ENCODE peak calls at places on chromosomes 1 and 21, in seven cellular contexts. F is brain microvascular endothelial cell, H is astrocyte, Q is hepatocyte, K is foreskin fibroblast, S is mammary epithelial cell, X is A549. N is an unnamed sample.
A peak's percentile ranks its signal among the peaks of the same experiment; 100 is the strongest.

GRCh38 chr1:55428944-55429931 is 214.1 kb upstream of the USP24 start:
- DNase-seq in S (peak; percentile 95), K (peak; percentile 100), Q (peak; percentile 91), H (peak; percentile 100), X (peak; percentile 95), F (peak; percentile 100), N (peak; percentile 100)

GRCh38 chr1:15668089-15668754 is 15.9 kb upstream of the PLEKHM2 start:
- DNase-seq in X (no peak), S (no peak), H (no peak), Q (peak; percentile 20), K (no peak), F (peak; percentile 7), N (no peak)

GRCh38 chr1:197841828-197842573 is 60.4 kb upstream of the C1orf53 start:
- DNase-seq in H (no peak), Q (no peak), S (no peak), X (no peak), K (peak; percentile 75), F (no peak), N (no peak)

GRCh38 chr1:206770531-206771352 is at the start of gene IL19:
- DNase-seq in Q (no peak), X (no peak), F (no peak), H (peak; percentile 81), K (no peak), S (peak; percentile 21), N (no peak)

GRCh38 chr1:86546787-86547221 is at the start of gene CLCA4:
- DNase-seq in X (no peak), H (no peak), Q (no peak), F (no peak), K (no peak), S (peak; percentile 88), N (no peak)

GRCh38 chr1:25157846-25158245 is 74.5 kb downstream of the SYF2 start:
- DNase-seq in Q (no peak), K (no peak), H (no peak), X (no peak), F (no peak), S (no peak), N (no peak)

GRCh38 chr21:43928726-43929125 is 63.7 kb downstream of the AGPAT3 start:
- DNase-seq in H (no peak), K (no peak), F (no peak), Q (no peak), X (no peak), S (no peak), N (no peak)

GRCh38 chr1:17218939-17219338 is 14.0 kb downstream of the PADI1 start:
- DNase-seq in F (no peak), H (no peak), S (no peak), Q (no peak), X (no peak), K (no peak), N (no peak)

GRCh38 chr1:94048413-94049164 is 72.4 kb downstream of the ABCA4 start:
- DNase-seq in H (no peak), S (no peak), K (peak; percentile 50), X (no peak), F (peak; percentile 77), Q (no peak), N (peak; percentile 85)

DNA sequence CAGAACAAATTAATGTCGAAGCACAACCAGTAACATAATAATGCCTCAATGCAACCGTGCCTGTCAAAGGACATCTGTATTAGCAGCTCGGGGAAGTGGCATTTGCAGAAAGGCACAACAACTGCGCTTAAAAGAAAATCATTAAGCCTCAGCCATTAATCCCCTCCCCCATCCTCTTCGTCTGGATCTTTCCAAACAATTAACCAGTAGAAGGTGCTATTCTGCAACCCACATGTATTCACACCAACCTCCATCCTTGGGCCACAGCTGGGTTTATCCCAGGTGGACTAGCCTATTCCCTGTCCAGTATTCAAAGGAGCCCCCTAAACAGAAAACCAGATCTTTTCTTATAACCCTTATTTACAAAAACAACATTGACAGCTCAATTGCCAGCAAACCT is 2.6 kb downstream of the RERE start:
- DNase-seq in K (no peak), S (peak; percentile 29), F (no peak), H (no peak), Q (peak; percentile 43), X (no peak), N (no peak)
- H3K4me3 ChIP-seq in K (no peak overlapping the region), S (no peak overlapping the region), F (no peak overlapping the region), H (no peak overlapping the region), Q (peak overlapping the region; percentile 77), X (no peak overlapping the region), N (no peak overlapping the region)

GRCh38 chr1:219837274-219837993 is 90.9 kb downstream of the SLC30A10 start:
- DNase-seq in Q (peak; percentile 71), H (peak; percentile 36), X (peak; percentile 37), K (peak; percentile 75), S (peak; percentile 42), F (peak; percentile 46), N (peak; percentile 23)
- TF ChIP-seq CTCF in Q (peak; percentile 80), H (peak; percentile 74), X (peak; percentile 78), K (peak; percentile 46), S (peak; percentile 51), F (peak; percentile 71), N (peak; percentile 62)

GRCh38 chr1:145935708-145936107 is 8.4 kb upstream of the RBM8A start:
- DNase-seq in F (no peak), H (no peak), S (no peak), Q (no peak), X (no peak), K (no peak), N (no peak)
- H3K4me3 ChIP-seq in F (no peak overlapping the region), H (no peak overlapping the region), S (no peak overlapping the region), Q (no peak overlapping the region), X (no peak overlapping the region), K (no peak overlapping the region), N (no peak overlapping the region)

DNA sequence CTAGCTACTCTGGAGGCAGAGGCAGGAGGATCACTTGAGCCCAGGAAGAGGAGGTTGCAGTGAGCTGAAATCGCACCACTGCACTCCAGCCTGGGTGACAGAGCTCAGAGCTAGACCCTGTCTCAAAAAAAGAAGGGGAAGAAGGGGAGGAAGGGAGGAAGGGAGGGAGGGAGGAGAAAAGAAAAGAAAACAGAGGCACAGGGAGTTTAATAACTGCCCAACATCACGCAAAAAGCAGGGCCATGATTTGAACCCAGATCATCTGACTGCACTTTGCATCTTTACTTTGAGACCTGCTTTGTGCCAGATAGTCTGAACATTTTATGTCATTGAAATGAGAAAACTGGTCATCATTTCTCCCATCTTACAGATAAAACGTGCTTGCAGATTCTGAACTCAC is 2.0 kb downstream of the LURAP1 start:
- DNase-seq in K (no peak), X (no peak), S (no peak), F (no peak), H (no peak), Q (no peak), N (no peak)
- TF ChIP-seq CTCF in K (no peak), X (no peak), S (no peak), F (no peak), H (no peak), Q (no peak), N (no peak)